ENCODE peak calls at places on chromosomes 3 and 15, in nine cellular contexts. K, J, N, Z, X, T, B, S and O are unnamed samples.

GRCh38 chr15:20352241-20353200 is 189.1 kb downstream of the GOLGA6L6 start:
- DNase-seq in Z (no peak), T (no peak), K (peak), X (peak), B (no peak), J (peak), S (no peak), N (no peak), O (no peak)

GRCh38 chr3:45689787-45690145 is 570 bp downstream of the SACM1L start:
- DNase-seq in K (no peak), X (peak), Z (no peak), T (no peak), J (no peak), N (no peak), S (no peak), B (no peak), O (peak)

GRCh38 chr15:94692697-94693096 is 461.3 kb downstream of the MCTP2 start:
- DNase-seq in X (no peak), K (no peak), S (no peak), N (no peak), J (no peak), Z (no peak), T (no peak), B (no peak), O (no peak)

GRCh38 chr3:79766474-79767193 is 1.2 kb downstream of the ROBO1 start:
- DNase-seq in K (no peak), Z (no peak), N (no peak), S (no peak), B (peak), J (no peak), X (no peak), T (no peak), O (no peak)

GRCh38 chr3:137768361-137769320 is 4.5 kb downstream of the SOX14 start:
- DNase-seq in X (no peak), N (no peak), B (no peak), K (no peak), J (peak), Z (no peak), S (no peak), T (no peak), O (no peak)

GRCh38 chr15:64151727-64152506 is at the start of gene SNX22:
- DNase-seq in B (no peak), K (peak), N (no peak), Z (no peak), T (no peak), S (no peak), X (peak), J (no peak), O (no peak)

GRCh38 chr15:50911641-50912040 is 3.2 kb downstream of the AP4E1 start:
- DNase-seq in N (no peak), B (peak), S (no peak), T (no peak), Z (no peak), X (no peak), K (no peak), J (no peak), O (peak)

GRCh38 chr15:37361621-37362020 is 261.3 kb upstream of the MEIS2 start:
- DNase-seq in K (no peak), J (no peak), Z (no peak), B (no peak), S (no peak), X (no peak), T (no peak), N (no peak), O (no peak)

GRCh38 chr3:19945405-19946290 is 1.2 kb upstream of the RAB5A start:
- DNase-seq in S (no peak), Z (no peak), B (no peak), X (no peak), J (no peak), N (no peak), K (no peak), T (no peak), O (peak)

GRCh38 chr3:38153221-38153620 is 12.1 kb upstream of the OXSR1 start:
- DNase-seq in Z (no peak), T (no peak), J (no peak), K (no peak), N (no peak), X (no peak), S (no peak), B (no peak), O (no peak)

GRCh38 chr3:10522646-10523303 is 17.4 kb upstream of the ATP2B2 start:
- DNase-seq in X (no peak), N (no peak), Z (no peak), J (no peak), K (no peak), T (no peak), B (no peak), S (no peak), O (no peak)

GRCh38 chr3:127790580-127791183 is 31.6 kb downstream of the MGLL start:
- DNase-seq in S (no peak), J (peak), Z (no peak), N (no peak), K (no peak), B (no peak), T (no peak), X (no peak), O (no peak)

GRCh38 chr3:185094691-185095090 is 58.2 kb downstream of the C3orf70 start:
- DNase-seq in X (no peak), T (no peak), J (no peak), S (no peak), B (no peak), K (no peak), Z (peak), N (no peak), O (no peak)

GRCh38 chr15:81380203-81380602 is 6.2 kb upstream of the TMC3 start:
- DNase-seq in S (no peak), K (no peak), T (no peak), X (no peak), B (no peak), Z (no peak), J (no peak), N (no peak), O (no peak)

GRCh38 chr15:80825361-80826030 is 46.3 kb downstream of the CEMIP start:
- DNase-seq in B (peak), K (no peak), Z (no peak), J (no peak), T (no peak), X (no peak), N (peak), S (no peak), O (no peak)

GRCh38 chr15:29133791-29134190 is 135.8 kb downstream of the NSMCE3 start:
- DNase-seq in J (peak), T (no peak), K (no peak), N (no peak), X (no peak), Z (no peak), B (no peak), S (no peak), O (no peak)

GRCh38 chr3:106120334-106120733 is 251.5 kb upstream of the CBLB start:
- DNase-seq in B (no peak), T (peak), X (no peak), K (no peak), J (no peak), N (no peak), Z (peak), S (no peak), O (no peak)

GRCh38 chr15:49145651-49146609 is 9.5 kb downstream of the COPS2 start:
- DNase-seq in N (no peak), S (no peak), T (peak), B (peak), Z (peak), J (no peak), K (no peak), X (peak), O (peak)

GRCh38 chr3:17081520-17081919 is 196.8 kb downstream of the PLCL2 start:
- DNase-seq in B (no peak), J (peak), T (no peak), K (no peak), S (no peak), X (no peak), N (no peak), Z (no peak), O (no peak)

GRCh38 chr15:38503497-38503896 is 49.6 kb downstream of the FAM98B start:
- DNase-seq in K (no peak), S (no peak), X (no peak), B (no peak), N (no peak), T (no peak), Z (no peak), J (no peak), O (no peak)

GRCh38 chr15:24054547-24055245 is 367.6 kb upstream of the NDN start:
- DNase-seq in N (no peak), K (no peak), X (no peak), B (peak), J (no peak), S (no peak), Z (no peak), T (no peak), O (no peak)

GRCh38 chr3:196969001-196969659 is 497 bp upstream of the PIGZ start:
- DNase-seq in X (peak), Z (peak), N (no peak), B (no peak), K (peak), T (no peak), S (no peak), J (peak), O (peak)

GRCh38 chr15:34850121-34850520 is 54.8 kb upstream of the ACTC1 start:
- DNase-seq in B (no peak), S (no peak), J (peak), Z (no peak), X (no peak), K (no peak), N (no peak), T (no peak), O (no peak)

GRCh38 chr3:174442317-174442682 is 416.8 kb upstream of the NAALADL2 start:
- DNase-seq in N (no peak), J (no peak), K (no peak), X (no peak), S (no peak), B (no peak), Z (no peak), T (no peak), O (no peak)

GRCh38 chr15:80639168-80639555 is 55.9 kb upstream of the ABHD17C start:
- DNase-seq in T (no peak), X (no peak), N (no peak), Z (no peak), S (no peak), K (no peak), B (no peak), J (no peak), O (no peak)

GRCh38 chr15:82554351-82554750 is 14.1 kb upstream of the RPS17 start:
- DNase-seq in J (no peak), S (no peak), B (no peak), X (no peak), Z (no peak), K (no peak), N (peak), T (no peak), O (no peak)

GRCh38 chr3:182092662-182093262 is 381.0 kb downstream of the SOX2 start:
- DNase-seq in J (no peak), B (no peak), N (no peak), X (no peak), Z (no peak), K (no peak), T (no peak), S (no peak), O (peak)

GRCh38 chr3:65448120-65448519 is 590.6 kb downstream of the MAGI1 start:
- DNase-seq in J (no peak), Z (no peak), X (no peak), T (no peak), B (no peak), N (no peak), K (no peak), S (no peak), O (no peak)

GRCh38 chr15:57772223-57772957 is 65.9 kb downstream of the POLR2M start:
- DNase-seq in N (no peak), J (no peak), T (peak), Z (peak), K (no peak), B (peak), S (no peak), X (no peak), O (peak)

GRCh38 chr15:45587861-45588170 is 637 bp downstream of the BLOC1S6 start:
- DNase-seq in X (peak), K (no peak), J (no peak), Z (no peak), N (no peak), B (no peak), T (no peak), S (no peak), O (no peak)

GRCh38 chr15:60464836-60465630 is 13.9 kb downstream of the ICE2 start:
- DNase-seq in N (no peak), X (no peak), S (no peak), K (no peak), B (peak), Z (no peak), T (peak), J (no peak), O (no peak)

GRCh38 chr3:116930786-116931185 is 221.2 kb downstream of the TUSC7 start:
- DNase-seq in X (no peak), N (no peak), K (no peak), T (peak), S (no peak), Z (peak), B (peak), J (no peak), O (no peak)

GRCh38 chr3:89104499-89104898 is 2.9 kb upstream of the EPHA3 start:
- DNase-seq in B (no peak), N (no peak), Z (no peak), T (no peak), K (no peak), J (no peak), S (no peak), X (peak), O (no peak)

GRCh38 chr3:141082064-141082463 is 30.9 kb downstream of the SPSB4 start:
- DNase-seq in X (no peak), B (no peak), S (no peak), N (no peak), J (peak), Z (no peak), T (no peak), K (no peak), O (no peak)

GRCh38 chr3:177190701-177191100 is 6.6 kb downstream of the TBL1XR1 start:
- DNase-seq in N (no peak), J (no peak), T (peak), K (no peak), X (no peak), S (no peak), Z (peak), B (peak), O (no peak)

GRCh38 chr15:66751579-66751978 is 49.5 kb downstream of the SMAD6 start:
- DNase-seq in Z (no peak), J (no peak), S (no peak), B (no peak), K (no peak), T (no peak), X (no peak), N (peak), O (peak)

GRCh38 chr3:173257797-173258196 is 116.8 kb upstream of the SPATA16 start:
- DNase-seq in B (no peak), J (no peak), K (no peak), T (no peak), S (no peak), N (no peak), Z (no peak), X (no peak), O (no peak)

GRCh38 chr15:30903497-30904187 is at the start of gene FAN1:
- DNase-seq in B (peak), X (peak), T (peak), J (peak), K (peak), Z (peak), N (peak), S (peak), O (peak)

GRCh38 chr3:50620420-50620819 is 3.5 kb downstream of the MAPKAPK3 start:
- DNase-seq in B (no peak), T (no peak), J (peak), N (no peak), X (no peak), K (peak), Z (no peak), S (no peak), O (peak)
- H3K4me3 ChIP-seq in B (no peak), T (no peak), J (peak), N (no peak), X (no peak), K (no peak), Z (no peak), S (no peak), O (peak)

DNA sequence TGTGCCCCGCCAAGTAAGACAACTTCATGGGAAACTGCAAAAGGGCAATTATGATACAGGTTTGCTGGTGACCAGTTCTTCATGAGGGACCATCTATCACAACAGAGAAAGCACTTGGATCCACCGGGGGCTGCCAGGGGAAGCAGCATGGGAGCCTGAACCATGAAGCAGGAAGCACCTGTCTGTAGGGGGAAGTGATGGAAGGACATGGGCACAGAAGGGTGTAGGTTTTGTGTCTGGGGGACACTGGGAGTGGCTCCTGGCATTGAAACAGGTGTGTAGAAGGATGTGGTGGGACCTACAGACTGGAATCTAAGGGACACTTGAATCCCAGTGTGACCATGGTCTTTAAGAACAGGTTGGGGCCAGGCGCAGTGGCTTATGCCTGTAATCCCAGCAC is 22.6 kb downstream of the MKRN2 start:
- DNase-seq in B (no peak), T (no peak), S (no peak), N (no peak), J (no peak), Z (no peak), X (no peak), K (no peak), O (no peak)
- H3K4me3 ChIP-seq in B (no peak), T (no peak), S (no peak), N (no peak), J (no peak), Z (no peak), X (no peak), K (no peak), O (no peak)

GRCh38 chr3:143974877-143975238 is 3.2 kb downstream of the DIPK2A start:
- DNase-seq in B (peak), J (no peak), N (no peak), T (peak), X (no peak), K (no peak), Z (peak), S (no peak), O (no peak)
- H3K4me3 ChIP-seq in B (peak), J (peak), N (no peak), T (peak), X (peak), K (peak), Z (peak), S (peak), O (peak)

GRCh38 chr15:70701891-70702568 is 61.3 kb downstream of the UACA start:
- DNase-seq in S (no peak), B (peak), N (no peak), Z (peak), T (peak), J (peak), X (no peak), K (no peak), O (no peak)
- H3K4me3 ChIP-seq in S (peak), B (peak), N (peak), Z (peak), T (peak), J (peak), X (no peak), K (peak), O (no peak)

DNA sequence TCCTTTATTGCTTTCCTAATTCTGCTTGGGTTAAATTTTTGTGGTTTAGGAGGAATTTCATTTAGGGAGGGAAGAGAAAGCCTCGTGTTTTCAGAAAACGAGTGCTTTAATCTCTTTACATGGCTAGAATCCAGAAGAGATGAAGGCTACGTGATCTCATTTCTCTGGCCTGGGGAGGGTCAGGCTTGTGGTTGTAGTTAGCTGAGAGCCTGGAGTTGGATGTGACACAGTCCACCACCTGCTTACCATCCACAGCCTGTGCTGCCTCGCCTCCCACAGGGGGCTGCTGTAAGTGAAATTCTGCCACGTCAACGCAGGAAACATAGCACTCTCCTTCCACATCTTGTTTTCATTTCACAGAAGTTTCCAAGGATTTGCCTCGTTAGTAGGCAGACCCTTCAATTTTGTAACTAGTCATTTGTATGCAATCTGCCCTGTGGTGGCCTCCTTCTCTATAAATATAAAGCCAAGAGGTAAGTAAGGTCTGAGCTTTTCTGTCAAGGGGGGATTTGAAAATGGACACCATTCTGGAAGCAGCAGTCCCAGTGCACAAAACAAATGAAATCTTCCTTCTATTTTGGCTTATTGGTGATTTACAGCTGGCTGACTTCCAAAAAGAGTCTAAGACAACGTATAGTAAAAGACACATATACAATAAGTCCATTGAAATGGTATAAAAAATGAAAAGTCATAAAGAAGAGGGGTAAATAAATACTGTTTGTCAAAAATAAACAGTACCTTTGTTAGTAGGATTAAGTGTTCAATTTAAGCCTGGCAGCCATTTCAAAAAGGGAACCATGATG is 3.4 kb downstream of the GXYLT2 start:
- DNase-seq in S (peak), N (peak), J (no peak), B (peak), Z (peak), X (no peak), T (peak), K (no peak), O (no peak)
- H3K4me3 ChIP-seq in S (peak), N (no peak), J (no peak), B (peak), Z (peak), X (no peak), T (peak), K (no peak), O (no peak)

GRCh38 chr3:73623996-73624362 is 762 bp downstream of the PDZRN3 start:
- DNase-seq in B (peak), T (peak), X (no peak), K (no peak), S (no peak), N (no peak), Z (peak), J (peak), O (no peak)

GRCh38 chr3:73623316-73623715 is 1.4 kb downstream of the PDZRN3 start:
- DNase-seq in X (no peak), N (no peak), J (no peak), S (no peak), B (no peak), Z (no peak), T (no peak), K (no peak), O (no peak)

GRCh38 chr3:73618461-73618860 is 6.3 kb downstream of the PDZRN3 start:
- DNase-seq in S (no peak), J (no peak), K (no peak), N (no peak), B (no peak), X (no peak), T (no peak), Z (no peak), O (no peak)

GRCh38 chr3:73622135-73622534 is 2.6 kb downstream of the PDZRN3 start:
- DNase-seq in S (no peak), X (no peak), Z (peak), B (no peak), J (peak), K (no peak), T (no peak), N (no peak), O (no peak)

DNA sequence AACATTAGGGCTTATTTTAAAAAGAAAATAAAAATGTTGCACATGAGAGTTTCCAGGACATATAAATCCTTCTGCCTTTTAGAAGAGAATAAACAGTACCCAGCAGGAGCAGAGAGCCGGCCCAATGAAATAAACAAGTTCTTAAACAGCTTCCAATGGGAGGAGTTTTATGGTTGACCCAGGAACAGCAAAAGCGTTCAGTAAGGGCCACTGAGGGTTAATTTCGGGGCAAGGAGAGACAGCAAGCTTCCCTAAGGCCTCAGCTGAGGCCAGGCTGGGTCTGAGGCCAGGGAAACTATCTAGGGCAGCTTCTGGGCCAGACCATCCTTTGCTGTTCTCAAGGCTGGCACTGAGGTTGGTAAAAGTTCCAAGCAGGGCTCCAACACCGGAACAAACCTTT is 3.4 kb downstream of the PDZRN3 start:
- DNase-seq in X (no peak), K (no peak), N (no peak), B (no peak), T (no peak), Z (peak), J (peak), S (no peak), O (no peak)
- H3K4me3 ChIP-seq in X (no peak), K (peak), N (peak), B (peak), T (no peak), Z (peak), J (peak), S (peak), O (no peak)

GRCh38 chr3:118126751-118127150 is 907.9 kb downstream of the IGSF11 start:
- DNase-seq in N (no peak), S (no peak), B (no peak), J (no peak), X (no peak), Z (no peak), K (no peak), T (no peak), O (no peak)
- H3K4me3 ChIP-seq in N (no peak), S (no peak), B (no peak), J (no peak), X (no peak), Z (no peak), K (no peak), T (no peak), O (no peak)